ENCODE peak calls at places on chromosomes 16 and 17, in five cellular contexts. T, C, E, Z and X are unnamed samples.
A peak's percentile ranks its signal among the peaks of the same experiment; 100 is the strongest.

GRCh38 chr17:9488556-9488955 is 87.1 kb downstream of the STX8 start:
- DNase-seq in E (no peak), C (no peak), T (no peak), Z (no peak), X (no peak)

GRCh38 chr17:42484304-42484703 is 25.6 kb downstream of the ATP6V0A1 start:
- DNase-seq in E (no peak), T (no peak), Z (peak; percentile 29), C (peak; percentile 70), X (peak; percentile 4)

GRCh38 chr16:4729876-4730275 is 4.2 kb downstream of the ANKS3 start:
- DNase-seq in Z (no peak), T (no peak), C (no peak), E (no peak), X (no peak)

GRCh38 chr17:1275962-1276736 is 3.3 kb upstream of the TRARG1 start:
- DNase-seq in E (peak; percentile 29), Z (peak; percentile 59), C (no peak), T (peak; percentile 91), X (no peak)

GRCh38 chr17:49365667-49366066 is 3.6 kb upstream of the ZNF652 start:
- DNase-seq in Z (no peak), C (no peak), E (peak; percentile 65), T (peak; percentile 54), X (no peak)

GRCh38 chr17:6936370-6937028 is 59.4 kb upstream of the ALOX12 start:
- DNase-seq in C (no peak), Z (peak; percentile 21), E (no peak), T (peak; percentile 86), X (no peak)

GRCh38 chr17:17518951-17519350 is 22.8 kb upstream of the RASD1 start:
- DNase-seq in Z (no peak), E (no peak), T (no peak), C (no peak), X (no peak)

GRCh38 chr17:64413505-64413904 is 22.8 kb upstream of the PECAM1 start:
- DNase-seq in E (no peak), T (peak; percentile 68), Z (no peak), C (peak; percentile 43), X (peak; percentile 39)

GRCh38 chr16:85274924-85275323 is 162.7 kb upstream of the CIBAR2 start:
- DNase-seq in E (no peak), Z (no peak), T (no peak), C (no peak), X (no peak)

GRCh38 chr17:4858068-4858879 is 25.1 kb downstream of the MINK1 start:
- DNase-seq in Z (peak; percentile 57), C (no peak), T (no peak), E (no peak), X (no peak)

GRCh38 chr16:8929086-8929748 is 34.5 kb downstream of the USP7 start:
- DNase-seq in C (peak; percentile 62), T (no peak), E (no peak), Z (no peak), X (no peak)

DNA sequence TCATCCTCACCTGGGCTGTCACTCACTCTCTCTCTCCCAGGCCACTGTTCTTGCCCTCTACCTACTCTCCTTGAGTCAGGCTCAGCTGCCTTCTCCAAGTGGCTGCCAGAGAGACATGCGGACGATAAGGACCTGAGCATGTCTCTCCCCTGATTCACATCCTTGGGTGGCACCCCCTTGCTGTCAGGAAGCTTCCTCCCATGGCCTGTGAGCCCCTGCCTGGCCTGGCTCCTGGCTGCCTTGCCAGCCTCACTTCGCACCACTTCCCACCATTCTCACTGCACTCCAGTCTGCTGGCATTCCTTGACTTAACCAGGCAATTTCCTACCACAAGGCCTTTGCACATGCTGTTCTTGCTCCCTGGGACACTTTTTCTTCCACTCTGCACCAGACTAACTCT is 2.7 kb upstream of the ALDH3A1 start:
- DNase-seq in E (no peak), C (no peak), T (no peak), Z (no peak), X (no peak)
- H3K4me3 ChIP-seq in E (no peak overlapping the region), C (no peak overlapping the region), T (no peak overlapping the region), Z (no peak overlapping the region), X (no peak overlapping the region)

GRCh38 chr17:34519286-34519685 is 60.1 kb upstream of the TMEM132E start:
- DNase-seq in C (no peak), T (no peak), Z (peak; percentile 4), E (no peak), X (no peak)
- TF ChIP-seq CTCF in C (peak; percentile 51), T (no peak), Z (peak; percentile 58), E (peak; percentile 74), X (peak; percentile 67)

GRCh38 chr16:430904-431303 is 5.5 kb downstream of the RAB11FIP3 start:
- DNase-seq in E (no peak), C (no peak), T (no peak), Z (no peak), X (no peak)
- H3K4me3 ChIP-seq in E (no peak overlapping the region), C (no peak overlapping the region), T (no peak overlapping the region), Z (no peak overlapping the region), X (no peak overlapping the region)

DNA sequence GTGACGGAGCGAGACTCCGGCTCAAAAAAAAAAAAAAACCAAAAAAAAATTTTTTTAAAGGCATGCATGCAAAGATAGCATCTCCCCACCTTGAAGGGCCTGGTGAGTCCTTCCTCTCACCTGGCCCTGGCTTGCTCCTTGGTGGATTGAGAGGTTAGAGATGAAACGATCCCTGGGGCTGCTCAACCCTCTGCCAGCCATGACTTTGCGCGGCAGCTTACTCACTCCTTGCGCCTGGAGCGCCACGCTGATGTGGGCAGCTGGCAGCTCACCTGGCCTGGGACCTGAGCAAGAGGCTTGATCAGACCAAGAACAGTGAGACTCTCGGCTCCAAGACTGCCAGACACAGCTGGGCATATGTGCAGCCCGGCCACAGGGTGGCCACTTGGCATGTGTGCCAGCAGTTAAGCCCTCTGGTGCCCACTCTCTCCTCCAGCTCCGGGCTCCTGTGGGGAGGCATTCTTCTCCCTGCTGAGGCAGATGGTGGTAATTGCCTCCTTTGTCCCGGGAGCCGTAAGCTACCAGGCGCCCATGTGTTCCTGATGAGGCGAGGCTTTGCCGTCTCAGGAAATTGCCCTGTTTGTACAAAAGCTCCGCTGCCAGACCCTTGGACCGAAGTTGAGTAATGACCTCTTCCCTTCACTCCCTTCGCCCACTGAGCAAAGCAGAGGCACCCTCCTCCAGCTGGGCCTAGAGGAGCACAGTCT is 5.1 kb upstream of the EVPL start:
- DNase-seq in Z (no peak), E (no peak), C (no peak), T (no peak), X (no peak)
- TF ChIP-seq CTCF in Z (no peak), E (peak; percentile 38), C (no peak), T (no peak), X (no peak)

GRCh38 chr17:75685508-75685907 is 18.4 kb downstream of the SAP30BP start:
- DNase-seq in Z (peak; percentile 10), E (no peak), T (no peak), C (no peak), X (no peak)
- H3K4me3 ChIP-seq in Z (no peak overlapping the region), E (no peak overlapping the region), T (no peak overlapping the region), C (peak overlapping the region; percentile 42), X (no peak overlapping the region)

DNA sequence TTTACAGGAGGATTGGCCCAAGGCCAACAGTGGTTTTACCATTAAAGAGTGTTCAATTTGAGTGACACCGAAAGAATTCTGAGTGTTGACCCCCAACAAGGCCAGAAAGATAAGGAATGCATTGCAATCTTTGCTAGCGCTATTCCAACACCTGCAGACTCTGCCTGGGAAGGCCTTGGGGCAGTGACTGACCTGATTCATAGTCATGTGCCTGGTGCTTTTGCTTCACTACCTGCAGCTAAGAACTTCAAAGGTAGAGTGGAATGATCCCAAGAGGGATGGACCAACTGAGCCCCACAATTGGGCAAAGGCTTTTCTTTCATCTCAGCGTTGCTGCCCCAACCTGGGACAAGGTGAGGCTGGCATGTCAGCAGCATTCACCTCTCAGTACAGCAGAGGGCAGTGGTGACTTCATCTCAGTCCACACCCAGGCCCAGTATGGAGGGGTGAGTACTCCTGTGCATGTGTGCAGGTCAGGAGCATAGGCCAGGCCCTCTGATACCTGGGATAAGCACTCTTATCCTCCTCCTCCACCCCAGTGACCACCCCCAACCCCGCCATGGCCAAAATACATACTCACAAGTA is 149.6 kb upstream of the GNAO1 start:
- DNase-seq in C (no peak), Z (no peak), E (peak; percentile 7), T (no peak), X (no peak)
- TF ChIP-seq CTCF in C (peak; percentile 49), Z (no peak), E (peak; percentile 52), T (no peak), X (peak; percentile 59)

GRCh38 chr16:87086156-87086555 is 231.0 kb downstream of the C16orf95 start:
- DNase-seq in T (peak; percentile 65), C (no peak), E (no peak), Z (no peak), X (no peak)
- H3K4me3 ChIP-seq in T (no peak overlapping the region), C (no peak overlapping the region), E (no peak overlapping the region), Z (no peak overlapping the region), X (no peak overlapping the region)

GRCh38 chr16:50067290-50067853 is 1.6 kb downstream of the HEATR3 start:
- DNase-seq in Z (peak; percentile 66), T (no peak), E (peak; percentile 22), C (no peak), X (peak; percentile 31)
- TF ChIP-seq CTCF in Z (peak; percentile 62), T (no peak), E (peak; percentile 51), C (peak; percentile 65), X (peak; percentile 70)

GRCh38 chr17:81481011-81481799 is 31.4 kb downstream of the ACTG1 start:
- DNase-seq in E (no peak), T (no peak), Z (peak; percentile 81), C (no peak), X (no peak)
- H3K4me3 ChIP-seq in E (no peak overlapping the region), T (peak overlapping the region; percentile 25), Z (peak overlapping the region; percentile 17), C (no peak overlapping the region), X (no peak overlapping the region)